ENCODE peak calls at places on chromosomes 4 and X, in eight cellular contexts. D is cardiac fibroblast, W is GM06990, C is mesothelial cell of epicardium, G is AG09309, Y is H1, O is thyroid gland, L is endothelial cell of umbilical vein. M is an unnamed sample.
A peak's percentile ranks its signal among the peaks of the same experiment; 100 is the strongest.

GRCh38 chr4:110075891-110076290 is 122.5 kb downstream of the ELOVL6 start:
- DNase-seq in D (no peak), W (no peak), C (no peak), G (no peak), Y (no peak), O (no peak), L (no peak), M (no peak)

GRCh38 chr4:6905501-6905900 is 4.1 kb upstream of the TBC1D14 start:
- DNase-seq in D (no peak), W (no peak), C (no peak), G (no peak), Y (no peak), O (peak; percentile 90), L (no peak), M (no peak)

GRCh38 chr4:10115657-10116624 is 658 bp downstream of the WDR1 start:
- DNase-seq in D (peak; percentile 46), W (peak; percentile 79), C (peak; percentile 60), G (no peak), Y (peak; percentile 71), O (peak; percentile 69), L (no peak), M (no peak)

GRCh38 chrX:121405826-121406225 is 358.4 kb downstream of the GLUD2 start:
- DNase-seq in D (no peak), W (no peak), C (no peak), G (no peak), Y (no peak), O (no peak), L (no peak), M (no peak)

GRCh38 chr4:177322156-177322685 is 12.5 kb downstream of the NEIL3 start:
- DNase-seq in D (peak; percentile 25), W (no peak), C (no peak), G (no peak), Y (no peak), O (no peak), L (peak; percentile 71), M (no peak)

GRCh38 chr4:2263701-2264321 is 1.9 kb upstream of the MXD4 start:
- DNase-seq in D (no peak), W (no peak), C (no peak), G (no peak), Y (no peak), O (no peak), L (no peak), M (no peak)

GRCh38 chr4:139184129-139184528 is 7.1 kb upstream of the ELF2 start:
- DNase-seq in D (peak; percentile 73), W (no peak), C (no peak), G (no peak), Y (no peak), O (no peak), L (peak; percentile 39), M (no peak)

GRCh38 chrX:31580227-31580626 is 508.4 kb upstream of the FTHL17 start:
- DNase-seq in D (no peak), W (no peak), C (no peak), G (no peak), Y (no peak), O (no peak), L (no peak), M (no peak)

GRCh38 chr4:140047017-140047640 is 106.9 kb downstream of the MAML3 start:
- DNase-seq in D (peak; percentile 66), W (no peak), C (no peak), G (no peak), Y (no peak), O (no peak), L (peak; percentile 43), M (peak; percentile 69)

GRCh38 chrX:153692003-153692402 is 4.3 kb downstream of the SLC6A8 start:
- DNase-seq in D (no peak), W (no peak), C (no peak), G (no peak), Y (no peak), O (no peak), L (no peak), M (no peak)

GRCh38 chr4:58825278-58825677 is 1715.1 kb upstream of the IGFBP7 start:
- DNase-seq in D (no peak), W (no peak), C (no peak), G (no peak), Y (no peak), O (no peak), L (no peak), M (no peak)

GRCh38 chrX:153922932-153923857 is 2.9 kb downstream of the ARHGAP4 start:
- DNase-seq in D (peak; percentile 77), W (peak; percentile 22), C (no peak), G (no peak), Y (no peak), O (peak; percentile 83), L (peak; percentile 58), M (peak; percentile 75)

GRCh38 chrX:132631579-132632232 is 142.9 kb upstream of the MBNL3 start:
- DNase-seq in D (peak; percentile 51), W (no peak), C (no peak), G (peak; percentile 11), Y (no peak), O (no peak), L (peak; percentile 33), M (no peak)

GRCh38 chr4:188032170-188032569 is 36.6 kb downstream of the ZFP42 start:
- DNase-seq in D (no peak), W (no peak), C (no peak), G (no peak), Y (peak; percentile 57), O (no peak), L (no peak), M (no peak)

GRCh38 chr4:36388710-36389109 is 107.3 kb downstream of the DTHD1 start:
- DNase-seq in D (no peak), W (no peak), C (no peak), G (no peak), Y (no peak), O (no peak), L (no peak), M (no peak)

GRCh38 chr4:4610672-4611071 is 68.8 kb upstream of the STX18 start:
- DNase-seq in D (no peak), W (no peak), C (no peak), G (no peak), Y (no peak), O (no peak), L (no peak), M (no peak)

GRCh38 chr4:8388471-8388870 is 52.1 kb downstream of the ACOX3 start:
- DNase-seq in D (no peak), W (no peak), C (no peak), G (no peak), Y (no peak), O (no peak), L (no peak), M (no peak)

GRCh38 chr4:75168548-75168947 is 235.6 kb downstream of the PARM1 start:
- DNase-seq in D (no peak), W (no peak), C (no peak), G (no peak), Y (no peak), O (no peak), L (no peak), M (no peak)

GRCh38 chr4:242121-242848 is 63.0 kb downstream of the ZNF732 start:
- DNase-seq in D (peak; percentile 53), W (peak; percentile 56), C (no peak), G (peak; percentile 17), Y (peak; percentile 62), O (peak; percentile 67), L (peak; percentile 69), M (peak; percentile 74)

GRCh38 chr4:79757580-79757979 is 315.4 kb downstream of the ANTXR2 start:
- DNase-seq in D (peak; percentile 0), W (no peak), C (no peak), G (no peak), Y (no peak), O (no peak), L (no peak), M (no peak)

GRCh38 chr4:47442980-47443379 is 20.5 kb downstream of the COMMD8 start:
- DNase-seq in D (no peak), W (no peak), C (no peak), G (no peak), Y (no peak), O (no peak), L (no peak), M (no peak)

GRCh38 chr4:39883645-39884044 is 94.1 kb downstream of the PDS5A start:
- DNase-seq in D (no peak), W (no peak), C (no peak), G (no peak), Y (no peak), O (no peak), L (no peak), M (no peak)

GRCh38 chr4:119289313-119289712 is 32.6 kb downstream of the FABP2 start:
- DNase-seq in D (no peak), W (no peak), C (no peak), G (no peak), Y (no peak), O (no peak), L (no peak), M (no peak)

GRCh38 chrX:145654486-145654885 is 163.1 kb upstream of the SLITRK2 start:
- DNase-seq in D (no peak), W (no peak), C (no peak), G (no peak), Y (no peak), O (no peak), L (no peak), M (no peak)
- TF ChIP-seq CTCF in D (no peak), W (no peak), C (no peak), G (no peak), Y (no peak), O (no peak), L (no peak), M (no peak)

GRCh38 chrX:54695231-54695630 is 102.8 kb downstream of the ITIH6 start:
- DNase-seq in D (peak; percentile 41), W (no peak), C (no peak), G (no peak), Y (no peak), O (no peak), L (no peak), M (no peak)
- TF ChIP-seq CTCF in D (no peak), W (no peak), C (no peak), G (peak; percentile 3), Y (peak; percentile 11), O (no peak), L (no peak), M (no peak)

GRCh38 chr4:184441461-184442392 is 32.6 kb downstream of the IRF2 start:
- DNase-seq in D (peak; percentile 51), W (no peak), C (no peak), G (no peak), Y (no peak), O (no peak), L (peak; percentile 74), M (no peak)
- TF ChIP-seq CTCF in D (no peak), W (no peak), C (no peak), G (no peak), Y (no peak), O (no peak), L (no peak), M (no peak)

GRCh38 chrX:404656-405055 is 17.9 kb upstream of the PPP2R3B start:
- DNase-seq in D (no peak), W (no peak), C (no peak), G (no peak), Y (no peak), O (no peak), L (no peak), M (no peak)

GRCh38 chrX:405149-405548 is 18.4 kb upstream of the PPP2R3B start:
- DNase-seq in D (no peak), W (no peak), C (no peak), G (no peak), Y (no peak), O (no peak), L (no peak), M (no peak)

GRCh38 chrX:397575-397974 is 10.9 kb upstream of the PPP2R3B start:
- DNase-seq in D (peak; percentile 84), W (no peak), C (no peak), G (no peak), Y (peak; percentile 59), O (no peak), L (peak; percentile 73), M (no peak)

GRCh38 chrX:402857-403256 is 16.1 kb upstream of the PPP2R3B start:
- DNase-seq in D (no peak), W (no peak), C (no peak), G (no peak), Y (no peak), O (no peak), L (no peak), M (no peak)

GRCh38 chrX:400258-400657 is 13.6 kb upstream of the PPP2R3B start:
- DNase-seq in D (no peak), W (no peak), C (no peak), G (no peak), Y (no peak), O (no peak), L (no peak), M (no peak)
- TF ChIP-seq CTCF in D (no peak), W (no peak), C (no peak), G (no peak), Y (no peak), O (no peak), L (no peak), M (no peak)